ENCODE peak calls at places on chromosomes 6 and 20, in seven cellular contexts. One of them, this sample, is unnamed. For H3K4me1, the result is how much of the 10 kb centered on the place peaks cover.

GRCh38 chr6:17902953-17903352 is 84.5 kb downstream of the KIF13A start:
- DNase-seq in ovary: no peak
- DNase-seq in spleen: no peak
- DNase-seq in A549: no peak
- DNase-seq in NT2/D1: no peak
- DNase-seq in CD8-positive, alpha-beta memory T cell: no peak
- DNase-seq in heart left ventricle: no peak
- DNase-seq in this sample: no peak

GRCh38 chr6:105483492-105483891 is 80.6 kb upstream of the PREP start:
- DNase-seq in ovary: no peak
- DNase-seq in spleen: no peak
- DNase-seq in A549: peak
- DNase-seq in NT2/D1: no peak
- DNase-seq in CD8-positive, alpha-beta memory T cell: no peak
- DNase-seq in heart left ventricle: no peak
- DNase-seq in this sample: peak

GRCh38 chr20:17938889-17939619 is 29.5 kb downstream of the SNX5 start:
- DNase-seq in ovary: peak
- DNase-seq in spleen: peak
- DNase-seq in A549: peak
- DNase-seq in NT2/D1: peak
- DNase-seq in CD8-positive, alpha-beta memory T cell: peak
- DNase-seq in heart left ventricle: peak
- DNase-seq in this sample: peak

GRCh38 chr20:50215101-50215500 is 24.5 kb downstream of the CEBPB start:
- DNase-seq in ovary: no peak
- DNase-seq in spleen: no peak
- DNase-seq in A549: no peak
- DNase-seq in NT2/D1: no peak
- DNase-seq in CD8-positive, alpha-beta memory T cell: no peak
- DNase-seq in heart left ventricle: no peak
- DNase-seq in this sample: no peak

GRCh38 chr6:139625998-139626975 is 251.8 kb upstream of the CITED2 start:
- DNase-seq in ovary: no peak
- DNase-seq in spleen: no peak
- DNase-seq in A549: no peak
- DNase-seq in NT2/D1: no peak
- DNase-seq in CD8-positive, alpha-beta memory T cell: no peak
- DNase-seq in heart left ventricle: no peak
- DNase-seq in this sample: no peak

GRCh38 chr6:7309050-7309449 is 3.9 kb downstream of the SSR1 start:
- DNase-seq in ovary: no peak
- DNase-seq in spleen: no peak
- DNase-seq in A549: no peak
- DNase-seq in NT2/D1: no peak
- DNase-seq in CD8-positive, alpha-beta memory T cell: no peak
- DNase-seq in heart left ventricle: no peak
- DNase-seq in this sample: no peak

GRCh38 chr20:24722586-24722985 is 226.5 kb upstream of the CST7 start:
- DNase-seq in ovary: no peak
- DNase-seq in spleen: no peak
- DNase-seq in A549: no peak
- DNase-seq in NT2/D1: no peak
- DNase-seq in CD8-positive, alpha-beta memory T cell: no peak
- DNase-seq in heart left ventricle: no peak
- DNase-seq in this sample: no peak

GRCh38 chr6:117483004-117483644 is 650 bp downstream of the DCBLD1 start:
- DNase-seq in ovary: peak
- DNase-seq in spleen: peak
- DNase-seq in A549: peak
- DNase-seq in NT2/D1: no peak
- DNase-seq in CD8-positive, alpha-beta memory T cell: no peak
- DNase-seq in heart left ventricle: peak
- DNase-seq in this sample: peak

GRCh38 chr6:144047688-144048087 is 39.6 kb upstream of the PLAGL1 start:
- DNase-seq in ovary: no peak
- DNase-seq in spleen: no peak
- DNase-seq in A549: no peak
- DNase-seq in NT2/D1: no peak
- DNase-seq in CD8-positive, alpha-beta memory T cell: no peak
- DNase-seq in heart left ventricle: no peak
- DNase-seq in this sample: no peak

GRCh38 chr20:36362261-36362660 is 56.1 kb downstream of the DLGAP4 start:
- DNase-seq in ovary: no peak
- DNase-seq in spleen: no peak
- DNase-seq in A549: no peak
- DNase-seq in NT2/D1: no peak
- DNase-seq in CD8-positive, alpha-beta memory T cell: no peak
- DNase-seq in heart left ventricle: no peak
- DNase-seq in this sample: no peak

GRCh38 chr6:159102373-159103160 is 57.8 kb upstream of the TAGAP start:
- DNase-seq in ovary: no peak
- DNase-seq in spleen: no peak
- DNase-seq in A549: no peak
- DNase-seq in NT2/D1: no peak
- DNase-seq in CD8-positive, alpha-beta memory T cell: no peak
- DNase-seq in heart left ventricle: no peak
- DNase-seq in this sample: no peak

GRCh38 chr6:136284909-136285308 is 4.7 kb downstream of the BCLAF1 start:
- DNase-seq in ovary: no peak
- DNase-seq in spleen: no peak
- DNase-seq in A549: no peak
- DNase-seq in NT2/D1: no peak
- DNase-seq in CD8-positive, alpha-beta memory T cell: no peak
- DNase-seq in heart left ventricle: no peak
- DNase-seq in this sample: no peak

GRCh38 chr6:136282906-136283305 is 6.7 kb downstream of the BCLAF1 start:
- DNase-seq in ovary: no peak
- DNase-seq in spleen: no peak
- DNase-seq in A549: no peak
- DNase-seq in NT2/D1: no peak
- DNase-seq in CD8-positive, alpha-beta memory T cell: no peak
- DNase-seq in heart left ventricle: no peak
- DNase-seq in this sample: no peak

DNA sequence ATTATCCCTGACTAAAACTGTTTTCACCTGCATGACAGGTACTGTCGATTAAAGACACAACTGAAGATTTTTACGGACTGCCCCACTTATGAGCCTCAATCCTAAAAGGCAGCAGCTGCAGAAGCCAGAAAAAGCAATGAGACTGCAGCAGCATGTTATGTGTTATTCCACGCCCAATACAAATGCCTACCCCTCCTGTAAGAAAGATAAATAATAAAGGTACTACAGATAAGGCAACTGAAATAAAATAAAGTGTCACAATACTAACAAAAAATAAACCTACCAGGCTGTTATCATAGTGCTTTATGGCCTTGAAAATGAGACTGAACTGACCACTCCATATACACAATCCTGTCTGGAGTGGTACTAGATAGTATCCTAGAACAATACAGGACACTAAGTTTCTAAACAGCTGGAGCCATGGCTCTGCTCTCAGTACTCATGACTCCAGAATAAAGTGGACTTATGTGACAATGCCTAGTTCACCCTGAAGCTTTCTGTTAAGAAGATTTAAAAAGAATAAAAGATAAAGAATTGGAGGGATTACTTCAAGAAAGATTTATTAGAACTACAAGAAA is 9.5 kb downstream of the BCLAF1 start:
- DNase-seq in ovary: no peak
- DNase-seq in spleen: no peak
- DNase-seq in A549: no peak
- DNase-seq in NT2/D1: no peak
- DNase-seq in CD8-positive, alpha-beta memory T cell: no peak
- DNase-seq in heart left ventricle: no peak
- DNase-seq in this sample: no peak
- H3K4me1 ChIP-seq in ovary: under half
- H3K4me1 ChIP-seq in spleen: half or more
- H3K4me1 ChIP-seq in A549: under half
- H3K4me1 ChIP-seq in NT2/D1: under half
- H3K4me1 ChIP-seq in CD8-positive, alpha-beta memory T cell: half or more
- H3K4me1 ChIP-seq in heart left ventricle: half or more
- H3K4me1 ChIP-seq in this sample: under half

GRCh38 chr6:41940759-41941279 is 789 bp downstream of the CCND3 start:
- DNase-seq in ovary: peak
- DNase-seq in spleen: peak
- DNase-seq in A549: peak
- DNase-seq in NT2/D1: no peak
- DNase-seq in CD8-positive, alpha-beta memory T cell: peak
- DNase-seq in heart left ventricle: peak
- DNase-seq in this sample: peak
- H3K4me1 ChIP-seq in ovary: under half
- H3K4me1 ChIP-seq in spleen: half or more
- H3K4me1 ChIP-seq in A549: half or more
- H3K4me1 ChIP-seq in NT2/D1: under half
- H3K4me1 ChIP-seq in CD8-positive, alpha-beta memory T cell: half or more
- H3K4me1 ChIP-seq in heart left ventricle: half or more
- H3K4me1 ChIP-seq in this sample: under half

GRCh38 chr20:57195023-57195758 is 71.2 kb downstream of the BMP7 start:
- DNase-seq in ovary: no peak
- DNase-seq in spleen: no peak
- DNase-seq in A549: no peak
- DNase-seq in NT2/D1: no peak
- DNase-seq in CD8-positive, alpha-beta memory T cell: no peak
- DNase-seq in heart left ventricle: no peak
- DNase-seq in this sample: no peak

GRCh38 chr20:57190536-57191265 is 75.7 kb downstream of the BMP7 start:
- DNase-seq in ovary: no peak
- DNase-seq in spleen: no peak
- DNase-seq in A549: peak
- DNase-seq in NT2/D1: no peak
- DNase-seq in CD8-positive, alpha-beta memory T cell: no peak
- DNase-seq in heart left ventricle: no peak
- DNase-seq in this sample: no peak

GRCh38 chr20:57194154-57194553 is 72.3 kb downstream of the BMP7 start:
- DNase-seq in ovary: no peak
- DNase-seq in spleen: no peak
- DNase-seq in A549: no peak
- DNase-seq in NT2/D1: no peak
- DNase-seq in CD8-positive, alpha-beta memory T cell: no peak
- DNase-seq in heart left ventricle: no peak
- DNase-seq in this sample: no peak

GRCh38 chr20:57192311-57192710 is 74.1 kb downstream of the BMP7 start:
- DNase-seq in ovary: no peak
- DNase-seq in spleen: no peak
- DNase-seq in A549: no peak
- DNase-seq in NT2/D1: no peak
- DNase-seq in CD8-positive, alpha-beta memory T cell: no peak
- DNase-seq in heart left ventricle: no peak
- DNase-seq in this sample: no peak

DNA sequence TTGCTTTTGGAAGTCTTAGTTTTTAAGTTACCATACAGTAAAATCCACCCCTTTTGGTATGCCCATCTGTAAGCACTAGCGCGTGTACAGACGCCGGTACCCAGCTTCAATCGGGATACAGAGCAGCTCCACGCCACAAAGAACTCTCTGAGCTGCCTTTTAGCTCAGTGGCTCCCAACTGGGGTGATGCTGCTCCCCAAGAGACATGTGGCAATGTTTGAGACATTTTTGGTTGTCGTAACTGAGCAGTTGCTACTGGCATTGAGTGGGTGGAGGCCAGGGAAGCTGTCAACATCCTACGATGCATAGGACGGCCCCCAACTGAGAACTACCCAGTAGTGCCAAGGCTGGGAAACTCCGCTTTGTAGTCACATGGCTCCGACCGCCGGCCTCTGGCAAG is 73.3 kb downstream of the BMP7 start:
- DNase-seq in ovary: no peak
- DNase-seq in spleen: peak
- DNase-seq in A549: no peak
- DNase-seq in NT2/D1: no peak
- DNase-seq in CD8-positive, alpha-beta memory T cell: no peak
- DNase-seq in heart left ventricle: no peak
- DNase-seq in this sample: no peak
- H3K4me1 ChIP-seq in ovary: under half
- H3K4me1 ChIP-seq in spleen: under half
- H3K4me1 ChIP-seq in A549: under half
- H3K4me1 ChIP-seq in NT2/D1: under half
- H3K4me1 ChIP-seq in CD8-positive, alpha-beta memory T cell: under half
- H3K4me1 ChIP-seq in heart left ventricle: under half
- H3K4me1 ChIP-seq in this sample: under half

GRCh38 chr20:43940518-43941225 is 26.0 kb downstream of the TOX2 start:
- DNase-seq in ovary: no peak
- DNase-seq in spleen: no peak
- DNase-seq in A549: no peak
- DNase-seq in NT2/D1: no peak
- DNase-seq in CD8-positive, alpha-beta memory T cell: no peak
- DNase-seq in heart left ventricle: no peak
- DNase-seq in this sample: no peak

GRCh38 chr20:43943725-43944124 is 29.1 kb downstream of the TOX2 start:
- DNase-seq in ovary: no peak
- DNase-seq in spleen: no peak
- DNase-seq in A549: no peak
- DNase-seq in NT2/D1: no peak
- DNase-seq in CD8-positive, alpha-beta memory T cell: no peak
- DNase-seq in heart left ventricle: no peak
- DNase-seq in this sample: no peak

GRCh38 chr20:43942661-43943285 is 28.1 kb downstream of the TOX2 start:
- DNase-seq in ovary: no peak
- DNase-seq in spleen: no peak
- DNase-seq in A549: peak
- DNase-seq in NT2/D1: no peak
- DNase-seq in CD8-positive, alpha-beta memory T cell: no peak
- DNase-seq in heart left ventricle: no peak
- DNase-seq in this sample: no peak

GRCh38 chr20:43941476-43942212 is 27.0 kb downstream of the TOX2 start:
- DNase-seq in ovary: no peak
- DNase-seq in spleen: no peak
- DNase-seq in A549: peak
- DNase-seq in NT2/D1: no peak
- DNase-seq in CD8-positive, alpha-beta memory T cell: no peak
- DNase-seq in heart left ventricle: no peak
- DNase-seq in this sample: no peak

DNA sequence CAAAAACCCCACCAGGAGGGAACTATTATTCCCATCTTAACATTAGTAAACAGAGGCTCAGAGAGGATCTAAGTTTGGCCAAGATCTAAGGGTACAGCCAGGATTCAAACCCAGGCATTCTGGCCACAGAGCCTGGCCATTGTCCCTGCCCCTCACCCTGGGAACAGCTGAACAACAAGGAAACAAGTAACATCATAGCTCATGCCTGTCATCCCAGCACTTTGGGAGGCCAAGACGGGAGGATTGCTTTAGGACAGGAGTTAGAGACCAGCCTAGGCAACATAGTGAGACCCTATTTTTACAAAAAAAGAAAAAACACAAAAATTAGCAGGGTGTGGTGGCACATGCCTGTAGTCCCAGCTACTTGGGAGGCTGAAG is 27.6 kb downstream of the TOX2 start:
- DNase-seq in ovary: no peak
- DNase-seq in spleen: no peak
- DNase-seq in A549: no peak
- DNase-seq in NT2/D1: no peak
- DNase-seq in CD8-positive, alpha-beta memory T cell: no peak
- DNase-seq in heart left ventricle: no peak
- DNase-seq in this sample: no peak
- H3K4me1 ChIP-seq in ovary: under half
- H3K4me1 ChIP-seq in spleen: under half
- H3K4me1 ChIP-seq in A549: half or more
- H3K4me1 ChIP-seq in NT2/D1: under half
- H3K4me1 ChIP-seq in CD8-positive, alpha-beta memory T cell: half or more
- H3K4me1 ChIP-seq in heart left ventricle: under half
- H3K4me1 ChIP-seq in this sample: under half